ENCODE peak calls at places on chromosome 4, in ten cellular contexts. F is right cardiac atrium; U is CD8-positive, alpha-beta memory T cell; E is fibroblast of the conjunctiva; X is iPS-NIHi11; T is NB4; O is dorsolateral prefrontal cortex; B is nephron progenitor cell; D is NCI-H1092; K is ELR. R is an unnamed sample.

GRCh38 chr4:137610960-137611359 is 78.7 kb upstream of the PCDH18 start:
- DNase-seq in F (no peak), T (peak), U (no peak), O (no peak), E (no peak), B (peak), K (peak), D (no peak), X (peak), R (no peak)

GRCh38 chr4:75752637-75753036 is 28.3 kb downstream of the USO1 start:
- DNase-seq in E (no peak), X (no peak), D (no peak), F (no peak), U (no peak), T (no peak), K (no peak), B (no peak), O (no peak), R (no peak)

GRCh38 chr4:13515268-13515667 is 29.0 kb downstream of the NKX3-2 start:
- DNase-seq in O (no peak), X (no peak), K (no peak), U (no peak), D (no peak), E (no peak), T (no peak), F (no peak), B (no peak), R (no peak)

GRCh38 chr4:152808670-152809069 is 28.9 kb downstream of the ARFIP1 start:
- DNase-seq in T (no peak), F (no peak), X (no peak), D (no peak), E (no peak), O (no peak), B (no peak), K (no peak), U (no peak), R (peak)

GRCh38 chr4:7144374-7145290 is 47.7 kb upstream of the SORCS2 start:
- DNase-seq in B (no peak), X (no peak), U (no peak), T (peak), O (no peak), K (peak), F (no peak), E (no peak), D (no peak), R (no peak)

GRCh38 chr4:5826437-5827107 is 66.3 kb downstream of the CRMP1 start:
- DNase-seq in D (no peak), F (no peak), X (no peak), B (no peak), E (no peak), K (no peak), T (peak), O (no peak), U (no peak), R (no peak)

GRCh38 chr4:211033-211511 is 86.8 kb downstream of the ZNF718 start:
- DNase-seq in E (no peak), D (no peak), K (no peak), O (no peak), U (no peak), B (no peak), X (no peak), T (peak), F (no peak), R (no peak)

GRCh38 chr4:158859661-158860060 is 90.8 kb downstream of the FNIP2 start:
- DNase-seq in F (no peak), X (no peak), D (no peak), B (no peak), U (no peak), K (peak), T (no peak), E (no peak), O (no peak), R (peak)

GRCh38 chr4:97475621-97476020 is 667.7 kb downstream of the STPG2 start:
- DNase-seq in O (no peak), F (no peak), K (no peak), X (no peak), U (no peak), E (no peak), B (no peak), D (no peak), T (no peak), R (no peak)

GRCh38 chr4:79164961-79165610 is 160.8 kb downstream of the NAA11 start:
- DNase-seq in E (no peak), B (no peak), X (no peak), D (no peak), K (no peak), O (no peak), F (no peak), U (no peak), T (peak), R (no peak)

GRCh38 chr4:124199755-124200154 is 512.8 kb downstream of the ANKRD50 start:
- DNase-seq in F (no peak), X (no peak), T (no peak), B (no peak), D (no peak), O (no peak), U (no peak), K (peak), E (no peak), R (no peak)

GRCh38 chr4:98493305-98493704 is 165.1 kb downstream of the TSPAN5 start:
- DNase-seq in E (no peak), F (no peak), D (no peak), K (no peak), X (no peak), B (no peak), U (no peak), O (no peak), T (no peak), R (no peak)

GRCh38 chr4:118740869-118741268 is 55.7 kb downstream of the METTL14 start:
- DNase-seq in T (peak), X (no peak), K (peak), U (no peak), F (no peak), B (no peak), D (no peak), E (no peak), O (no peak), R (no peak)

GRCh38 chr4:39045791-39046221 is 13.6 kb upstream of the TMEM156 start:
- DNase-seq in E (no peak), U (no peak), O (no peak), D (no peak), F (no peak), B (no peak), X (no peak), K (peak), T (peak), R (peak)

GRCh38 chr4:163515198-163515597 is 20.7 kb downstream of the TMA16 start:
- DNase-seq in U (no peak), F (no peak), E (no peak), T (no peak), X (no peak), B (no peak), O (no peak), K (no peak), D (no peak), R (no peak)

GRCh38 chr4:170872794-170873193 is 783.0 kb upstream of the AADAT start:
- DNase-seq in D (no peak), U (no peak), O (no peak), T (no peak), F (no peak), E (no peak), X (no peak), K (peak), B (no peak), R (peak)

GRCh38 chr4:104416725-104417363 is 77.8 kb downstream of the CXXC4 start:
- DNase-seq in F (no peak), U (no peak), X (peak), K (no peak), B (no peak), D (no peak), O (no peak), T (no peak), E (no peak), R (no peak)

GRCh38 chr4:179605196-179605595 is 2163.0 kb upstream of the AGA start:
- DNase-seq in T (no peak), X (no peak), O (no peak), U (no peak), K (peak), B (no peak), D (no peak), E (peak), F (no peak), R (no peak)

GRCh38 chr4:111230265-111230664 is 607.4 kb upstream of the PITX2 start:
- DNase-seq in X (no peak), D (no peak), O (no peak), B (no peak), K (peak), E (no peak), F (no peak), U (no peak), T (no peak), R (no peak)

GRCh38 chr4:85125688-85126087 is 159.2 kb upstream of the WDFY3 start:
- DNase-seq in T (no peak), E (no peak), X (no peak), K (no peak), B (no peak), O (no peak), U (no peak), D (no peak), F (no peak), R (no peak)

GRCh38 chr4:142427456-142427855 is 418.6 kb downstream of the INPP4B start:
- DNase-seq in U (no peak), B (no peak), E (no peak), O (no peak), X (no peak), T (no peak), D (no peak), K (no peak), F (no peak), R (no peak)

GRCh38 chr4:148717988-148718387 is 275.8 kb upstream of the NR3C2 start:
- DNase-seq in B (no peak), U (no peak), O (no peak), D (no peak), T (no peak), F (no peak), X (no peak), K (no peak), E (no peak), R (no peak)

GRCh38 chr4:72112514-72113156 is 80.8 kb downstream of the NPFFR2 start:
- DNase-seq in X (no peak), D (no peak), F (no peak), E (peak), T (peak), K (peak), B (no peak), U (no peak), O (no peak), R (peak)

GRCh38 chr4:183229397-183229796 is 90.7 kb downstream of the CLDN22 start:
- DNase-seq in X (no peak), B (no peak), E (peak), D (no peak), K (peak), F (no peak), U (no peak), O (no peak), T (no peak), R (no peak)

GRCh38 chr4:84582988-84583870 is at the start of gene CDS1:
- DNase-seq in U (peak), O (no peak), E (no peak), T (peak), X (peak), B (peak), F (peak), K (peak), D (no peak), R (peak)

GRCh38 chr4:118927976-118928375 is 39.3 kb downstream of the SYNPO2 start:
- DNase-seq in B (no peak), X (no peak), O (peak), U (no peak), T (no peak), F (peak), E (no peak), D (no peak), K (no peak), R (no peak)

GRCh38 chr4:37601527-37601926 is 84.6 kb downstream of the RELL1 start:
- DNase-seq in T (peak), E (peak), K (peak), F (peak), O (no peak), B (no peak), X (no peak), D (no peak), U (no peak), R (peak)

GRCh38 chr4:1374706-1375045 is 27.7 kb downstream of the UVSSA start:
- DNase-seq in F (no peak), X (no peak), O (no peak), T (no peak), B (no peak), E (no peak), D (no peak), K (no peak), U (no peak), R (no peak)

GRCh38 chr4:128228778-128229457 is 58.7 kb downstream of the PGRMC2 start:
- DNase-seq in K (peak), O (no peak), X (no peak), T (no peak), D (no peak), B (no peak), U (no peak), F (no peak), E (no peak), R (no peak)

GRCh38 chr4:52051615-52052474 is 741 bp downstream of the SPATA18 start:
- DNase-seq in X (peak), O (peak), K (peak), F (peak), U (no peak), B (peak), D (no peak), E (peak), T (no peak), R (peak)

GRCh38 chr4:128302775-128303174 is 15.2 kb upstream of the PGRMC2 start:
- DNase-seq in U (no peak), T (no peak), B (no peak), D (no peak), F (no peak), E (no peak), X (no peak), K (no peak), O (no peak), R (no peak)

GRCh38 chr4:15232725-15233597 is 194.9 kb upstream of the C1QTNF7 start:
- DNase-seq in E (no peak), D (peak), O (no peak), X (no peak), U (no peak), T (no peak), K (peak), B (no peak), F (no peak), R (peak)

GRCh38 chr4:101987623-101988243 is 197.2 kb downstream of the BANK1 start:
- DNase-seq in E (no peak), T (no peak), D (no peak), X (no peak), U (no peak), B (no peak), O (no peak), F (no peak), K (no peak), R (no peak)